ENCODE peak calls at places on chromosomes 12 and 14, in ten cellular contexts. S is H1, V is body of pancreas, I is heart left ventricle, A is A549, O is stomach, G is HCT116, L is breast epithelium, Z is adrenal gland, Q is NB4. X is an unnamed sample.

GRCh38 chr12:9083793-9084192 is 31.9 kb downstream of the A2M start:
- DNase-seq in L (no peak), V (no peak), Q (no peak), S (no peak), A (no peak), Z (no peak), I (no peak), G (no peak), O (no peak), X (no peak)

GRCh38 chr12:14629832-14630688 is 62.4 kb upstream of the PLBD1 start:
- DNase-seq in Z (peak; percentile 70), S (peak; percentile 27), G (peak; percentile 67), L (peak; percentile 63), Q (peak; percentile 66), I (peak; percentile 55), V (peak; percentile 81), A (peak; percentile 79), O (peak; percentile 75), X (no peak)

GRCh38 chr12:100767950-100768349 is 26.6 kb upstream of the ANO4 start:
- DNase-seq in I (no peak), O (no peak), G (no peak), L (no peak), V (no peak), Z (no peak), Q (no peak), A (no peak), S (no peak), X (no peak)

GRCh38 chr14:54209501-54210231 is 187.1 kb upstream of the CDKN3 start:
- DNase-seq in V (no peak), G (no peak), I (no peak), L (no peak), S (no peak), A (no peak), Z (no peak), Q (no peak), O (no peak), X (no peak)

GRCh38 chr14:93114068-93114710 is 1.5 kb downstream of the ITPK1 start:
- DNase-seq in V (no peak), S (no peak), A (no peak), L (no peak), Q (peak; percentile 26), I (no peak), Z (no peak), G (no peak), O (no peak), X (no peak)

GRCh38 chr12:52949413-52950331 is 754 bp downstream of the KRT18 start:
- DNase-seq in A (peak; percentile 95), O (peak; percentile 81), Z (peak; percentile 71), G (peak; percentile 84), L (peak; percentile 82), S (no peak), V (peak; percentile 82), Q (peak; percentile 79), I (no peak), X (no peak)

GRCh38 chr14:72498646-72499045 is 395.3 kb downstream of the DPF3 start:
- DNase-seq in V (no peak), I (no peak), O (no peak), L (no peak), Z (no peak), Q (no peak), G (no peak), A (no peak), S (no peak), X (no peak)

GRCh38 chr12:100753837-100754236 is 40.7 kb upstream of the ANO4 start:
- DNase-seq in I (no peak), Q (no peak), A (no peak), G (no peak), L (no peak), S (no peak), V (no peak), O (no peak), Z (no peak), X (no peak)

GRCh38 chr12:111405856-111406473 is at the start of gene SH2B3:
- DNase-seq in G (no peak), Q (no peak), O (no peak), V (no peak), A (no peak), Z (peak; percentile 34), L (no peak), S (no peak), I (peak; percentile 80), X (no peak)

GRCh38 chr12:53657041-53657440 is 18.8 kb downstream of the ATP5MC2 start:
- DNase-seq in O (no peak), V (no peak), I (no peak), Z (no peak), Q (no peak), S (no peak), L (no peak), A (no peak), G (no peak), X (no peak)

GRCh38 chr14:99274346-99275221 is 2.6 kb upstream of the BCL11B start:
- DNase-seq in V (peak; percentile 51), A (peak; percentile 85), G (peak; percentile 78), L (peak; percentile 82), Z (peak; percentile 59), S (peak; percentile 89), Q (peak; percentile 86), I (peak; percentile 50), O (peak; percentile 29), X (no peak)

GRCh38 chr12:108792361-108793292 is 61.3 kb upstream of the CORO1C start:
- DNase-seq in O (no peak), A (no peak), I (no peak), G (no peak), Z (no peak), S (no peak), Q (no peak), V (no peak), L (no peak), X (no peak)

GRCh38 chr12:105406497-105406896 is 76.0 kb downstream of the C12orf75 start:
- DNase-seq in S (no peak), Q (no peak), O (no peak), I (no peak), L (no peak), Z (no peak), A (no peak), V (no peak), G (no peak), X (no peak)

GRCh38 chr12:93892431-93893210 is 215.4 kb downstream of the CRADD start:
- DNase-seq in A (no peak), V (no peak), Z (peak; percentile 69), G (no peak), I (no peak), L (no peak), Q (no peak), S (no peak), O (no peak), X (no peak)

GRCh38 chr14:67820428-67820881 is 876 bp downstream of the RAD51B start:
- DNase-seq in G (no peak), L (no peak), S (no peak), I (no peak), O (no peak), A (peak; percentile 21), Q (peak; percentile 47), Z (no peak), V (no peak), X (no peak)

GRCh38 chr12:54215990-54216579 is 27.3 kb upstream of the SMUG1 start:
- DNase-seq in V (no peak), L (no peak), Z (no peak), G (no peak), I (no peak), S (no peak), Q (peak; percentile 57), O (no peak), A (peak; percentile 44), X (no peak)

GRCh38 chr14:70281938-70282337 is 77.5 kb downstream of the COX16 start:
- DNase-seq in Z (no peak), S (no peak), O (no peak), L (no peak), V (no peak), I (no peak), Q (no peak), A (no peak), G (no peak), X (no peak)

GRCh38 chr12:71208053-71208685 is 50.4 kb upstream of the TSPAN8 start:
- DNase-seq in G (peak; percentile 7), I (no peak), O (no peak), Q (no peak), V (no peak), S (no peak), Z (no peak), A (no peak), L (no peak), X (no peak)

GRCh38 chr14:88189040-88189839 is 133.8 kb downstream of the KCNK10 start:
- DNase-seq in S (no peak), Q (peak; percentile 79), Z (peak; percentile 87), A (peak; percentile 87), V (peak; percentile 94), O (peak; percentile 88), G (peak; percentile 67), I (peak; percentile 37), L (no peak), X (no peak)
- H3K4me3 ChIP-seq in S (no peak overlapping the region), Q (no peak overlapping the region), Z (no peak overlapping the region), A (no peak overlapping the region), V (no peak overlapping the region), O (peak overlapping the region; percentile 26), G (no peak overlapping the region), I (peak overlapping the region; percentile 22), L (peak overlapping the region; percentile 15), X (no peak overlapping the region)

GRCh38 chr12:116647802-116648201 is 88.6 kb downstream of the MAP1LC3B2 start:
- DNase-seq in Z (no peak), V (no peak), Q (no peak), I (no peak), A (no peak), S (no peak), O (no peak), L (no peak), G (no peak), X (no peak)
- TF ChIP-seq POLR2A in Z (no peak), V (no peak), Q (no peak), I (no peak), A (no peak), S (no peak), O (no peak), L (no peak), G (no peak), X (no peak)

DNA sequence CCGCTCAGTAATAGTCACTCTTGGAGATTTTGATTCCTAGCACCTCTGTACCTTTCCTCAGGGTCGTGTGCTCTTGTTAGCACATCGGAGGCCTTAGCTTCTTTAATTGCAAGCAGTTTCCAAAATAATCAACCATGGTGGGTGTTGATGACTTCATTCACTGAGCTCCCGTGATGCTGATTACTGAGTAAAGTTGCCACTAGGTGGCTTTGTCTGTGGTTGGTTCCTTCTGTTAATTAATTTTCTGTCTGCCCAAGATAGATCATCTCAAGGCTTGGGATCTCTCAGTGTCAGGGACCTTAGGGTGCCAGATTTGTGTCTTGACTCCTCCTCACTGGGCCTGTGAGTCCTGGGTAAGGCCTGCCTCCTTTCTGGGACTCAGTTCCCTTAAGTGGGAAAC is 54.3 kb downstream of the PTPN11 start:
- DNase-seq in Z (no peak), I (no peak), G (no peak), O (no peak), S (no peak), V (no peak), Q (peak; percentile 48), A (peak; percentile 17), L (no peak), X (no peak)
- TF ChIP-seq CTCF in Z (no peak), I (no peak), G (peak; percentile 43), O (no peak), S (peak; percentile 52), V (no peak), Q (peak; percentile 53), A (peak; percentile 29), L (no peak), X (no peak)

DNA sequence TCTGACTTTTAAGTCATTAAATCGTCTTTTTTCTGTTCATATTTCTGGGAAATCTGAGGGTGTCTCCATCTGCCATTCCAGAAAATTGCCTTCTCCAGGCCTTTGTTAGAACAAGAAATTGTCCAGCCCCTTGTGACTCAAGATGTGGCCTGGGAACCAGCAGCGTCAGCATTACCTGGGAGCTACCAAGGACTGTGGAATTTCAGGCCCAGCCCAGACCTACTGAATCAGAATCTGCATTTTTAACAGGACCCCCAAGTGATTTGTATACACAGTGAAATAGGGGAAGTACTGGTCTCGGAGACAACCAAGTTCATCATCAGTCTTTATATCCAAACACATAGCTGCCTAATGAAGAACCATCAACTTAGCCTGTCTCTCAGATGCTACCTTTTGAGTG is 21.3 kb downstream of the GPHB5 start:
- DNase-seq in L (no peak), O (no peak), V (no peak), G (no peak), A (no peak), S (no peak), Z (no peak), Q (no peak), I (no peak), X (no peak)
- H3K4me3 ChIP-seq in L (no peak overlapping the region), O (no peak overlapping the region), V (no peak overlapping the region), G (no peak overlapping the region), A (no peak overlapping the region), S (no peak overlapping the region), Z (no peak overlapping the region), Q (no peak overlapping the region), I (no peak overlapping the region), X (no peak overlapping the region)